ENCODE peak calls at places on chromosomes 5 and 9, in ten cellular contexts. W, X, S, L, F, O, E, G, Q and C are unnamed samples.

GRCh38 chr5:2213121-2213730 is 330.5 kb upstream of the IRX4 start:
- DNase-seq in W (no peak), X (no peak), S (no peak), L (no peak), F (no peak), O (no peak), E (no peak), G (no peak), Q (no peak), C (no peak)

GRCh38 chr5:65695896-65696295 is 26.0 kb downstream of the SGTB start:
- DNase-seq in W (no peak), X (no peak), S (no peak), L (no peak), F (no peak), O (no peak), E (no peak), G (no peak), Q (no peak), C (no peak)

GRCh38 chr9:125559194-125559593 is 147.8 kb downstream of the MAPKAP1 start:
- DNase-seq in W (no peak), X (no peak), S (no peak), L (no peak), F (no peak), O (no peak), E (no peak), G (no peak), Q (no peak), C (no peak)

GRCh38 chr9:21015122-21015815 is 16.2 kb downstream of the HACD4 start:
- DNase-seq in W (peak; percentile 49), X (no peak), S (no peak), L (peak; percentile 55), F (no peak), O (no peak), E (no peak), G (no peak), Q (no peak), C (no peak)

GRCh38 chr9:129362287-129363098 is 184.4 kb upstream of the IER5L start:
- DNase-seq in W (no peak), X (no peak), S (no peak), L (no peak), F (no peak), O (no peak), E (no peak), G (no peak), Q (no peak), C (no peak)

GRCh38 chr9:129889936-129890717 is 54.9 kb downstream of the USP20 start:
- DNase-seq in W (peak; percentile 71), X (no peak), S (no peak), L (no peak), F (peak; percentile 80), O (peak; percentile 47), E (peak; percentile 52), G (no peak), Q (no peak), C (no peak)

GRCh38 chr5:123610665-123611406 is 98.9 kb downstream of the CSNK1G3 start:
- DNase-seq in W (peak; percentile 66), X (no peak), S (no peak), L (peak; percentile 84), F (no peak), O (no peak), E (no peak), G (peak; percentile 10), Q (peak; percentile 50), C (no peak)

GRCh38 chr9:82332774-82333152 is 344.2 kb downstream of the SPATA31D1 start:
- DNase-seq in W (peak; percentile 27), X (no peak), S (no peak), L (no peak), F (no peak), O (no peak), E (no peak), G (no peak), Q (no peak), C (no peak)

GRCh38 chr9:6931913-6932312 is 174.1 kb downstream of the KDM4C start:
- DNase-seq in W (peak; percentile 21), X (peak; percentile 11), S (peak; percentile 84), L (peak; percentile 76), F (peak; percentile 47), O (peak; percentile 41), E (no peak), G (no peak), Q (peak; percentile 89), C (no peak)